ENCODE peak calls at places on chromosomes 16 and 17, in ten cellular contexts. K is cardiac muscle cell, S is lung, P is mammary epithelial cell, N is lower lobe of right lung, E is tibial nerve, Y is OCI-LY7, W is AG09319, V is ovary, F is astrocyte. U is an unnamed sample.

GRCh38 chr17:66625321-66625767 is 209.6 kb upstream of the CACNG5 start:
- DNase-seq in K (no peak), S (no peak), P (peak; percentile 19), N (no peak), E (no peak), Y (peak; percentile 32), W (no peak), V (no peak), F (peak; percentile 20), U (no peak)

GRCh38 chr17:78641243-78641642 is 64.0 kb upstream of the DNAH17 start:
- DNase-seq in K (no peak), S (no peak), P (no peak), N (no peak), E (no peak), Y (no peak), W (no peak), V (no peak), F (no peak), U (no peak)

GRCh38 chr16:49810769-49811315 is 45.1 kb downstream of the ZNF423 start:
- DNase-seq in K (no peak), S (no peak), P (no peak), N (no peak), E (no peak), Y (no peak), W (no peak), V (no peak), F (no peak), U (no peak)

GRCh38 chr16:89093602-89094251 is at the start of gene ACSF3:
- DNase-seq in K (peak; percentile 75), S (peak; percentile 56), P (peak; percentile 33), N (peak; percentile 74), E (peak; percentile 36), Y (peak; percentile 84), W (peak; percentile 5), V (peak; percentile 79), F (peak; percentile 22), U (no peak)

GRCh38 chr16:5026664-5027063 is 7.1 kb downstream of the NAGPA start:
- DNase-seq in K (no peak), S (no peak), P (no peak), N (no peak), E (no peak), Y (no peak), W (no peak), V (no peak), F (no peak), U (no peak)

GRCh38 chr17:59846391-59847165 is 46.2 kb downstream of the TUBD1 start:
- DNase-seq in K (no peak), S (peak; percentile 68), P (peak; percentile 95), N (no peak), E (no peak), Y (peak; percentile 53), W (peak; percentile 70), V (peak; percentile 70), F (peak; percentile 90), U (no peak)

GRCh38 chr17:55607736-55608341 is 96.6 kb upstream of the SMIM36 start:
- DNase-seq in K (no peak), S (peak; percentile 60), P (no peak), N (peak; percentile 65), E (peak; percentile 30), Y (no peak), W (peak; percentile 69), V (peak; percentile 96), F (peak; percentile 36), U (no peak)

GRCh38 chr17:64230551-64231408 is 32.3 kb downstream of the TEX2 start:
- DNase-seq in K (no peak), S (no peak), P (peak; percentile 97), N (no peak), E (no peak), Y (no peak), W (peak; percentile 82), V (no peak), F (peak; percentile 98), U (no peak)

GRCh38 chr17:40290629-40291296 is 3.1 kb downstream of the CDC6 start:
- DNase-seq in K (peak; percentile 72), S (peak; percentile 53), P (peak; percentile 88), N (no peak), E (no peak), Y (peak; percentile 71), W (peak; percentile 92), V (no peak), F (peak; percentile 84), U (no peak)

GRCh38 chr16:27241658-27242057 is 26.9 kb downstream of the NSMCE1 start:
- DNase-seq in K (no peak), S (no peak), P (no peak), N (peak; percentile 19), E (no peak), Y (no peak), W (no peak), V (no peak), F (peak; percentile 43), U (no peak)

GRCh38 chr17:3335876-3336275 is 37.7 kb upstream of the OR3A1 start:
- DNase-seq in K (no peak), S (no peak), P (peak; percentile 14), N (no peak), E (no peak), Y (no peak), W (no peak), V (no peak), F (no peak), U (no peak)

GRCh38 chr17:44830359-44831269 is 527 bp upstream of the GJC1 start:
- DNase-seq in K (peak; percentile 53), S (no peak), P (no peak), N (no peak), E (no peak), Y (peak; percentile 51), W (no peak), V (peak; percentile 42), F (no peak), U (no peak)

GRCh38 chr16:660459-661183 is 7.3 kb upstream of the RHOT2 start:
- DNase-seq in K (peak; percentile 96), S (peak; percentile 90), P (peak; percentile 51), N (peak; percentile 97), E (peak; percentile 87), Y (peak; percentile 91), W (peak; percentile 63), V (peak; percentile 93), F (peak; percentile 32), U (no peak)

GRCh38 chr16:88005148-88005547 is 53.9 kb downstream of the BANP start:
- DNase-seq in K (peak; percentile 27), S (no peak), P (no peak), N (no peak), E (no peak), Y (no peak), W (no peak), V (no peak), F (no peak), U (no peak)

GRCh38 chr17:7897773-7898172 is 9.2 kb downstream of the CHD3 start:
- DNase-seq in K (peak; percentile 29), S (no peak), P (peak; percentile 31), N (no peak), E (no peak), Y (no peak), W (no peak), V (no peak), F (no peak), U (no peak)

GRCh38 chr17:47875586-47875985 is 20.4 kb upstream of the SP2 start:
- DNase-seq in K (no peak), S (no peak), P (no peak), N (peak; percentile 9), E (no peak), Y (no peak), W (no peak), V (no peak), F (no peak), U (no peak)

GRCh38 chr17:44376124-44376523 is 12.5 kb upstream of the FAM171A2 start:
- DNase-seq in K (no peak), S (no peak), P (no peak), N (no peak), E (no peak), Y (peak; percentile 49), W (no peak), V (peak; percentile 88), F (no peak), U (peak; percentile 82)

GRCh38 chr17:72602517-72603345 is 481.9 kb downstream of the SOX9 start:
- DNase-seq in K (no peak), S (no peak), P (peak; percentile 87), N (peak; percentile 50), E (no peak), Y (peak; percentile 19), W (no peak), V (no peak), F (peak; percentile 93), U (no peak)
- TF ChIP-seq CTCF in K (peak; percentile 41), S (no peak), P (peak; percentile 43), N (no peak), E (no peak), Y (no peak), W (no peak), V (no peak), F (peak; percentile 29), U (no peak)

GRCh38 chr16:3009568-3010390 is 2.9 kb upstream of the CLDN9 start:
- DNase-seq in K (peak; percentile 88), S (peak; percentile 79), P (peak; percentile 50), N (peak; percentile 88), E (no peak), Y (no peak), W (no peak), V (no peak), F (no peak), U (no peak)

GRCh38 chr16:3007957-3008748 is 4.6 kb upstream of the CLDN9 start:
- DNase-seq in K (peak; percentile 91), S (peak; percentile 52), P (no peak), N (peak; percentile 75), E (no peak), Y (peak; percentile 23), W (no peak), V (no peak), F (no peak), U (no peak)

GRCh38 chr16:3010510-3010909 is 2.2 kb upstream of the CLDN9 start:
- DNase-seq in K (no peak), S (no peak), P (no peak), N (no peak), E (no peak), Y (no peak), W (no peak), V (no peak), F (no peak), U (no peak)

GRCh38 chr16:3007059-3007956 is 5.4 kb upstream of the CLDN9 start:
- DNase-seq in K (no peak), S (no peak), P (no peak), N (no peak), E (no peak), Y (no peak), W (no peak), V (no peak), F (no peak), U (no peak)

GRCh38 chr16:3008749-3009088 is 4.0 kb upstream of the CLDN9 start:
- DNase-seq in K (peak; percentile 71), S (no peak), P (no peak), N (no peak), E (no peak), Y (no peak), W (no peak), V (no peak), F (no peak), U (no peak)
- TF ChIP-seq CTCF in K (no peak), S (no peak), P (no peak), N (no peak), E (no peak), Y (no peak), W (no peak), V (no peak), F (no peak), U (no peak)

GRCh38 chr17:27354491-27355081 is 60.7 kb downstream of the WSB1 start:
- DNase-seq in K (no peak), S (no peak), P (peak; percentile 51), N (no peak), E (no peak), Y (peak; percentile 43), W (no peak), V (no peak), F (no peak), U (no peak)
- TF ChIP-seq CTCF in K (no peak), S (no peak), P (peak; percentile 21), N (no peak), E (no peak), Y (no peak), W (no peak), V (no peak), F (no peak), U (no peak)

GRCh38 chr17:30299000-30299399 is 7.3 kb upstream of the BLMH start:
- DNase-seq in K (no peak), S (no peak), P (no peak), N (no peak), E (no peak), Y (peak; percentile 11), W (no peak), V (no peak), F (no peak), U (no peak)
- TF ChIP-seq CTCF in K (peak; percentile 45), S (no peak), P (peak; percentile 38), N (no peak), E (peak; percentile 5), Y (peak; percentile 74), W (peak; percentile 16), V (no peak), F (peak; percentile 35), U (peak; percentile 51)